ENCODE peak calls at places on chromosomes 6 and 20, in six cellular contexts. O is stimulated activated CD4-positive, alpha-beta T cell treated with anti-CD3 and anti-CD28 coated beads, Interleukin-4, amount 100 ng/mL, for 48 hours; V is NCI-H748 treated with DMSO at 0.1 percent for 48 hours; L is H4; K is AML-193; Y is foreskin melanocyte. F is an unnamed sample.

GRCh38 chr6:42418739-42419138 is 33.0 kb downstream of the TRERF1 start:
- DNase-seq in Y (no peak), O (no peak), L (no peak), K (no peak), V (no peak), F (no peak)

GRCh38 chr20:57530327-57530981 is 5.5 kb upstream of the CTCFL start:
- DNase-seq in L (no peak), O (no peak), Y (no peak), K (no peak), V (no peak), F (no peak)

GRCh38 chr6:20610636-20611200 is 76.5 kb downstream of the CDKAL1 start:
- DNase-seq in L (no peak), Y (no peak), V (no peak), O (no peak), K (no peak), F (no peak)

GRCh38 chr6:129662406-129662766 is 47.6 kb downstream of the ARHGAP18 start:
- DNase-seq in L (no peak), K (no peak), Y (no peak), O (no peak), V (no peak), F (no peak)

GRCh38 chr6:40520108-40520507 is 67.1 kb downstream of the LRFN2 start:
- DNase-seq in V (no peak), K (no peak), O (no peak), Y (no peak), L (no peak), F (no peak)

GRCh38 chr6:90765895-90766294 is 179.0 kb upstream of the MAP3K7 start:
- DNase-seq in V (peak), L (no peak), K (no peak), O (no peak), Y (no peak), F (no peak)

GRCh38 chr6:57013501-57013900 is 33.0 kb upstream of the KIAA1586 start:
- DNase-seq in K (no peak), L (peak), Y (peak), V (no peak), O (no peak), F (peak)

GRCh38 chr20:36102809-36103596 is 51.5 kb upstream of the EPB41L1 start:
- DNase-seq in Y (no peak), L (no peak), K (no peak), V (no peak), O (no peak), F (peak)

GRCh38 chr6:52403627-52404026 is 16.5 kb upstream of the EFHC1 start:
- DNase-seq in K (no peak), O (no peak), L (peak), Y (no peak), V (no peak), F (peak)

F was measured in A172.